ENCODE peak calls at places on chromosome 15, in ten cellular contexts. U is Peyer's patch, M is NB4, Z is uterus, P is breast epithelium, A is lower leg skin, E is H1, F is sigmoid colon, H is transverse colon, D is body of pancreas. J is an unnamed sample.

GRCh38 chr15:44092221-44092620 is 102.8 kb downstream of the FRMD5 start:
- DNase-seq in H (no peak), Z (no peak), F (no peak), D (no peak), M (no peak), A (no peak), E (no peak), P (no peak), U (no peak), J (no peak)

GRCh38 chr15:23566070-23567050 is 886 bp downstream of the MKRN3 start:
- DNase-seq in A (no peak), Z (no peak), U (no peak), E (no peak), M (peak; percentile 81), H (no peak), P (no peak), F (no peak), D (no peak), J (no peak)

GRCh38 chr15:83582386-83582785 is 71.5 kb upstream of the ADAMTSL3 start:
- DNase-seq in F (no peak), Z (no peak), U (no peak), D (no peak), M (no peak), A (no peak), P (no peak), H (no peak), E (no peak), J (no peak)

GRCh38 chr15:49901867-49902775 is 216.9 kb downstream of the ATP8B4 start:
- DNase-seq in D (no peak), A (no peak), P (no peak), E (no peak), M (no peak), H (no peak), F (no peak), U (no peak), Z (no peak), J (no peak)

GRCh38 chr15:94739639-94740038 is 508.3 kb downstream of the MCTP2 start:
- DNase-seq in P (no peak), A (no peak), Z (no peak), D (no peak), F (no peak), U (no peak), E (no peak), M (no peak), H (no peak), J (no peak)

GRCh38 chr15:79248183-79248582 is 34.3 kb upstream of the ANKRD34C start:
- DNase-seq in U (no peak), P (no peak), A (no peak), F (no peak), Z (no peak), H (no peak), M (no peak), E (no peak), D (no peak), J (no peak)

GRCh38 chr15:62519900-62520299 is 354.8 kb upstream of the C2CD4B start:
- DNase-seq in A (no peak), M (no peak), P (no peak), D (no peak), F (no peak), Z (no peak), U (no peak), H (no peak), E (no peak), J (no peak)

GRCh38 chr15:56040081-56041035 is 46.9 kb upstream of the NEDD4 start:
- DNase-seq in H (peak; percentile 48), Z (peak; percentile 65), M (peak; percentile 27), P (no peak), U (peak; percentile 87), A (peak; percentile 90), F (peak; percentile 87), D (peak; percentile 69), E (peak; percentile 25), J (peak; percentile 47)

GRCh38 chr15:81813215-81813614 is 232.6 kb downstream of the MEX3B start:
- DNase-seq in M (no peak), Z (no peak), F (no peak), H (no peak), U (no peak), P (no peak), E (peak; percentile 9), D (no peak), A (no peak), J (no peak)

GRCh38 chr15:50993598-50993997 is 85.1 kb downstream of the AP4E1 start:
- DNase-seq in H (no peak), E (no peak), Z (no peak), U (no peak), P (no peak), D (no peak), A (no peak), M (no peak), F (no peak), J (no peak)

GRCh38 chr15:99507016-99507731 is 58.6 kb upstream of the MEF2A start:
- DNase-seq in E (no peak), A (no peak), H (no peak), M (no peak), U (no peak), F (no peak), D (peak; percentile 26), P (peak; percentile 42), Z (peak; percentile 48), J (peak; percentile 64)

GRCh38 chr15:99506399-99506798 is 59.4 kb upstream of the MEF2A start:
- DNase-seq in P (no peak), D (no peak), Z (no peak), U (no peak), F (no peak), H (no peak), E (no peak), M (no peak), A (no peak), J (no peak)

GRCh38 chr15:99503411-99503810 is 62.4 kb upstream of the MEF2A start:
- DNase-seq in A (no peak), U (no peak), M (no peak), H (no peak), D (no peak), F (no peak), E (no peak), Z (no peak), P (no peak), J (no peak)

GRCh38 chr15:99504071-99504822 is 61.5 kb upstream of the MEF2A start:
- DNase-seq in P (no peak), M (peak; percentile 66), Z (no peak), F (no peak), H (no peak), U (no peak), A (no peak), E (no peak), D (no peak), J (no peak)

GRCh38 chr15:99504823-99505551 is 60.8 kb upstream of the MEF2A start:
- DNase-seq in E (no peak), D (no peak), F (no peak), P (no peak), U (no peak), H (no peak), Z (no peak), A (no peak), M (peak; percentile 63), J (no peak)
- TF ChIP-seq POLR2A in E (no peak), D (no peak), F (no peak), P (no peak), U (no peak), H (no peak), Z (no peak), A (no peak), M (no peak), J (no peak)

DNA sequence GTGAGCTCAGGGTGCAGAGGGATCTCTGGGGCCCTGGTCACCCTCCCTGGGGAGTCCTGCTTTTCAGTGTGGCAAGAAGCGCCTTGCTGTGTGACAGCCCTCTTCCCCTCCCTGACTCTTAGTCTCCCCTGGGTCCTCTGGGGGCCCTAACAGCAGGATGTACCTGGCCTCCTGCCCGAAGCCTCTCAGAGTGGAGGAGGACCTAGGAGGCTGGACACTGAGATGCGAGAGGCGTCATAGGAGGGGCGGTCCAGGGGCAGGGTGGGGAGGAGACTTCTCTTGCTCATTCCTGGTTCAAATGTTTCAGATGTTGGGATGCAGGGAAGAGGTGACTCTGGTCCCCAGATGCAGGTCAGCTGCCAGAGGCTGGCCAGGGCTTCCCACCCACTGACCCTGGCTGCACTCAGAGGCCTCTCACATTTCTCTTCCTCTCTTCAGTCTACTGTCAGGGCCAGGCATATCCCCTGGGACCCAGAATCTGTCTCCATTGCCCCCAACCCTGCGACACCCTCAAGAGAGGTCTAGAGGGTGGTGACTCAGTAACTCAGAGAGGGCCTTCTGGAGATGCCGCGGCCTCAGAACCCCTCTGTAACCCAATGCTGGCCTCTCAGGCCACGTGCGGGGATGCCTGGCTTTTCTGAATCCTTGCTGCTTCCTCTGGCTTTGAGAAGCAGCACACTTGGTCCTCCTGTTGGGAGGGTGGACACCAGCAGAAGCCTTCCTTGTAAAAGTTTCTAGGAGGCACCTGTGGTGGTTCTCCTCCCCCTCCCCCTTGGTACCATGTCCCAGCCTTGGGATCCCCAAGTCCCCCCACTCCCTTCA is 25.9 kb downstream of the SNX33 start:
- DNase-seq in H (peak; percentile 65), A (peak; percentile 93), D (no peak), U (peak; percentile 65), E (no peak), P (no peak), F (peak; percentile 96), Z (peak; percentile 92), M (peak; percentile 98), J (no peak)
- H3K4me3 ChIP-seq in H (no peak overlapping the region), A (no peak overlapping the region), D (no peak overlapping the region), U (no peak overlapping the region), E (no peak overlapping the region), P (no peak overlapping the region), F (no peak overlapping the region), Z (no peak overlapping the region), M (no peak overlapping the region), J (no peak overlapping the region)

GRCh38 chr15:29432191-29433049 is 162.8 kb upstream of the NSMCE3 start:
- DNase-seq in H (no peak), M (no peak), A (peak; percentile 72), E (no peak), F (no peak), U (no peak), P (no peak), D (no peak), Z (no peak), J (no peak)
- TF ChIP-seq POLR2A in H (no peak), M (no peak), A (no peak), E (no peak), F (no peak), U (no peak), P (no peak), D (no peak), Z (no peak), J (no peak)

GRCh38 chr15:45386974-45387373 is 8.6 kb upstream of the GATM start:
- DNase-seq in P (no peak), H (no peak), M (no peak), U (no peak), Z (no peak), E (no peak), D (no peak), A (no peak), F (no peak), J (no peak)

GRCh38 chr15:45384700-45385099 is 6.4 kb upstream of the GATM start:
- DNase-seq in F (no peak), A (no peak), E (no peak), M (no peak), Z (no peak), D (no peak), U (no peak), P (no peak), H (no peak), J (no peak)

GRCh38 chr15:45385568-45385967 is 7.2 kb upstream of the GATM start:
- DNase-seq in E (no peak), M (no peak), Z (no peak), A (no peak), U (no peak), H (no peak), F (no peak), D (no peak), P (no peak), J (no peak)

GRCh38 chr15:45387379-45388007 is 9.1 kb upstream of the GATM start:
- DNase-seq in M (no peak), P (no peak), E (no peak), H (no peak), Z (no peak), U (no peak), D (no peak), A (no peak), F (no peak), J (no peak)

GRCh38 chr15:45386420-45386819 is 8.1 kb upstream of the GATM start:
- DNase-seq in H (no peak), Z (no peak), D (peak; percentile 82), A (no peak), E (no peak), F (no peak), U (peak; percentile 64), M (no peak), P (no peak), J (no peak)
- H3K4me3 ChIP-seq in H (no peak overlapping the region), Z (no peak overlapping the region), D (no peak overlapping the region), A (no peak overlapping the region), E (no peak overlapping the region), F (no peak overlapping the region), U (no peak overlapping the region), M (no peak overlapping the region), P (no peak overlapping the region), J (no peak overlapping the region)